ENCODE peak calls at places on chromosome 11, in five cellular contexts. One of them, this sample, is unnamed.

GRCh38 chr11:17601206-17602075 is 54.4 kb downstream of the OTOG start:
- DNase-seq in right lobe of liver: no peak
- DNase-seq in tibial artery: no peak
- DNase-seq in lower lobe of right lung: no peak
- DNase-seq in esophagus squamous epithelium: no peak
- DNase-seq in this sample: no peak

GRCh38 chr11:65433657-65434056 is 11.1 kb downstream of the NEAT1 start:
- DNase-seq in right lobe of liver: peak; percentile 17
- DNase-seq in tibial artery: no peak
- DNase-seq in lower lobe of right lung: no peak
- DNase-seq in esophagus squamous epithelium: no peak
- DNase-seq in this sample: no peak

GRCh38 chr11:93905384-93905783 is 55.0 kb upstream of the VSTM5 start:
- DNase-seq in right lobe of liver: no peak
- DNase-seq in tibial artery: no peak
- DNase-seq in lower lobe of right lung: no peak
- DNase-seq in esophagus squamous epithelium: no peak
- DNase-seq in this sample: no peak

GRCh38 chr11:30919389-30920172 is 333.4 kb upstream of the MPPED2 start:
- DNase-seq in right lobe of liver: no peak
- DNase-seq in tibial artery: no peak
- DNase-seq in lower lobe of right lung: no peak
- DNase-seq in esophagus squamous epithelium: no peak
- DNase-seq in this sample: no peak

GRCh38 chr11:96337541-96338530 is 5.2 kb downstream of the MAML2 start:
- DNase-seq in right lobe of liver: no peak
- DNase-seq in tibial artery: peak; percentile 38
- DNase-seq in lower lobe of right lung: no peak
- DNase-seq in esophagus squamous epithelium: no peak
- DNase-seq in this sample: no peak

GRCh38 chr11:30155428-30155827 is 75.4 kb upstream of the FSHB start:
- DNase-seq in right lobe of liver: no peak
- DNase-seq in tibial artery: no peak
- DNase-seq in lower lobe of right lung: no peak
- DNase-seq in esophagus squamous epithelium: no peak
- DNase-seq in this sample: no peak

GRCh38 chr11:134466909-134467567 is 55.0 kb upstream of the B3GAT1 start:
- DNase-seq in right lobe of liver: no peak
- DNase-seq in tibial artery: no peak
- DNase-seq in lower lobe of right lung: no peak
- DNase-seq in esophagus squamous epithelium: no peak
- DNase-seq in this sample: no peak

GRCh38 chr11:67649634-67650540 is 643 bp downstream of the ACY3 start:
- DNase-seq in right lobe of liver: no peak
- DNase-seq in tibial artery: no peak
- DNase-seq in lower lobe of right lung: no peak
- DNase-seq in esophagus squamous epithelium: no peak
- DNase-seq in this sample: no peak

GRCh38 chr11:62854825-62855570 is 15.6 kb upstream of the WDR74 start:
- DNase-seq in right lobe of liver: no peak
- DNase-seq in tibial artery: no peak
- DNase-seq in lower lobe of right lung: no peak
- DNase-seq in esophagus squamous epithelium: no peak
- DNase-seq in this sample: no peak

GRCh38 chr11:43736502-43737193 is 56.1 kb downstream of the HSD17B12 start:
- DNase-seq in right lobe of liver: no peak
- DNase-seq in tibial artery: no peak
- DNase-seq in lower lobe of right lung: no peak
- DNase-seq in esophagus squamous epithelium: no peak
- DNase-seq in this sample: no peak

GRCh38 chr11:83039566-83039965 is 32.1 kb downstream of the RAB30 start:
- DNase-seq in right lobe of liver: no peak
- DNase-seq in tibial artery: no peak
- DNase-seq in lower lobe of right lung: no peak
- DNase-seq in esophagus squamous epithelium: no peak
- DNase-seq in this sample: no peak

GRCh38 chr11:7833527-7833926 is 36.8 kb upstream of the OR5P2 start:
- DNase-seq in right lobe of liver: no peak
- DNase-seq in tibial artery: no peak
- DNase-seq in lower lobe of right lung: no peak
- DNase-seq in esophagus squamous epithelium: no peak
- DNase-seq in this sample: no peak

DNA sequence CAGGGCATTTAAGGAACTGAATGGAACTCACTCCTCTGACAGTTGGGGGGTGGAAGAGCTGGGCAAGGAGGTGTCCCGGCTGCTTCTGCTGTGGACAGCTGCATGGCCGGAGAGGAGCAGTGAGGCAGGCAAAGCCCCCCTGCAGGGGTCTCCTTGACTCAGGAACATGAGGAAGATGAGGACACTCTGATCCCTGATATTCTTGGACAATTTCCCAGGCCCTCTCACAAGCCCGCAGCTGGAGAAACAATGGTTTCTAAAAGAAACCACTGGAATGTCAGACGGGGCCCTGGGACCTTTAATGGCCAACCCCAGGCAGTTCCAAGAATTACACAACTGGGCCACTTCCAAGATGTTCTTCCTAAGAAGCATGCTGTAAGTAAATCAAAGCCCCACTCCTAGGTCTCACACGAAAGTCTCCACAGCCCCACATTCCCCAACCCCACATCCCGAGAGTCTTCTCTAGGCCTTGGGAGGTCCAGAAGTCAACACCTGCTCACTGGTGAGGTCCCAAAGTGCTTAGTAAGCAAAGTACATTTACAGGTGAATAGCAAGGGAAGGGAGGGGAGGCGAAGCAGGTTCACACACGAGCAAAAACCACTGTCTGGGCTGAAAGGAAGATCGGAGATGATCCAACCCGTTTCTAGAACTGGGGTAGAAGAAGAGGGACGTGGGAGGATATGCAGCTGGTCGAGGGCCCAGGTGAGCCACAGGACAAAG is 1.0 kb upstream of the CCDC86 start:
- DNase-seq in right lobe of liver: no peak
- DNase-seq in tibial artery: peak; percentile 46
- DNase-seq in lower lobe of right lung: no peak
- DNase-seq in esophagus squamous epithelium: no peak
- DNase-seq in this sample: no peak
- TF ChIP-seq CTCF in right lobe of liver: no peak
- TF ChIP-seq CTCF in tibial artery: no peak
- TF ChIP-seq CTCF in lower lobe of right lung: no peak
- TF ChIP-seq CTCF in esophagus squamous epithelium: no peak
- TF ChIP-seq CTCF in this sample: no peak

GRCh38 chr11:111942826-111943225 is 5.7 kb downstream of the DIXDC1 start:
- DNase-seq in right lobe of liver: no peak
- DNase-seq in tibial artery: no peak
- DNase-seq in lower lobe of right lung: no peak
- DNase-seq in esophagus squamous epithelium: no peak
- DNase-seq in this sample: no peak

GRCh38 chr11:111945198-111945597 is 8.1 kb downstream of the DIXDC1 start:
- DNase-seq in right lobe of liver: no peak
- DNase-seq in tibial artery: no peak
- DNase-seq in lower lobe of right lung: no peak
- DNase-seq in esophagus squamous epithelium: no peak
- DNase-seq in this sample: no peak

GRCh38 chr11:111944139-111944538 is 7.0 kb downstream of the DIXDC1 start:
- DNase-seq in right lobe of liver: no peak
- DNase-seq in tibial artery: no peak
- DNase-seq in lower lobe of right lung: no peak
- DNase-seq in esophagus squamous epithelium: no peak
- DNase-seq in this sample: no peak

GRCh38 chr11:111946499-111946898 is 9.4 kb downstream of the DIXDC1 start:
- DNase-seq in right lobe of liver: no peak
- DNase-seq in tibial artery: no peak
- DNase-seq in lower lobe of right lung: no peak
- DNase-seq in esophagus squamous epithelium: no peak
- DNase-seq in this sample: no peak

DNA sequence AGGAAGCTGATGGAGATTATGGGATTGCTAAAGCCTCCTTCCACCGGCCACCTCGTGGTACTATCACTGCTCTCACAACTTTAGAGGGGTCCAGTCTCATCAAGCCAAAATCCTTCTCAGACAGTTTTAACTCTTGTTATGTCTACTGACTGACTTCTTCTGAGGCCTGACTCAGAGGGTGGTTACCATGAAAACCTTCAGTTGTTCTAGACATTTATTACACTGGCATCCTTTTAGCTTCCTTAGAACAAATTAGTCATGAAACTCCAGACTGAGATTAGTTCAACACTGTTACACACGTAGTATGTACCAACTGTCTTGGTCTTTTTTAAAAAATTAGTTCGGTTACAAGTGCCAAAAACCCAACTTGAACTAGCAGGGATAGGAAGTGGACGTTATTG is 7.5 kb downstream of the DIXDC1 start:
- DNase-seq in right lobe of liver: no peak
- DNase-seq in tibial artery: no peak
- DNase-seq in lower lobe of right lung: no peak
- DNase-seq in esophagus squamous epithelium: no peak
- DNase-seq in this sample: no peak
- H3K4me1 ChIP-seq in right lobe of liver: no peaks in the 10 kb centered on the region
- H3K4me1 ChIP-seq in tibial artery: no peaks in the 10 kb centered on the region
- H3K4me1 ChIP-seq in lower lobe of right lung: peaks cover 18% of the 10 kb centered on the region
- H3K4me1 ChIP-seq in esophagus squamous epithelium: peaks cover 16% of the 10 kb centered on the region
- H3K4me1 ChIP-seq in this sample: peaks cover 7% of the 10 kb centered on the region

DNA sequence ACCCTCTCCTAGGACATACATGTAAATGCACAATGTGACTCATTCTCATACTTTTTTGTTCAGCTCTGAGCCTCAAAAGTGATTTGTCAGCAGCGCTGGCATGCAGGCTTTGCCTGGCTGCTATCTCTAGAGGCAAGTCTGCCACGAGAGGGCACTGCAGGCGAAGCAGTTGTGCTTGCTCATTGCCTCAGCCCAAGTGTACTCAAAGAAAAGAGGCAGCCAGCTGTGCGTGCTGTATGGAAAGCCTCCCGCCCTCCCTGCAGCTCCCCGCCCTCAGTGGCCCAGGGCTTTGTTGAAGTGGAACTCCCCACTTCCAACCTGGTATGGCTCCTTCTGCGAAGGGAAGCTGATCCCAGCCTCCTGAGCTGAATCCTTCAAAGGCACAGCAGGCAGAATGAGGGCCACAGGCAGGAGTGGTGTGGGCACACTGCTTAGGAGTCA is 16.3 kb downstream of the SDHAF2 start:
- DNase-seq in right lobe of liver: peak; percentile 85
- DNase-seq in tibial artery: peak; percentile 92
- DNase-seq in lower lobe of right lung: peak; percentile 91
- DNase-seq in esophagus squamous epithelium: peak; percentile 6
- DNase-seq in this sample: peak; percentile 91
- H3K36me3 ChIP-seq in right lobe of liver: peaks cover 2% of the 10 kb centered on the region
- H3K36me3 ChIP-seq in tibial artery: peaks cover 72% of the 10 kb centered on the region
- H3K36me3 ChIP-seq in lower lobe of right lung: peaks cover 88% of the 10 kb centered on the region
- H3K36me3 ChIP-seq in esophagus squamous epithelium: peaks cover 100% of the 10 kb centered on the region
- H3K36me3 ChIP-seq in this sample: no peaks in the 10 kb centered on the region

DNA sequence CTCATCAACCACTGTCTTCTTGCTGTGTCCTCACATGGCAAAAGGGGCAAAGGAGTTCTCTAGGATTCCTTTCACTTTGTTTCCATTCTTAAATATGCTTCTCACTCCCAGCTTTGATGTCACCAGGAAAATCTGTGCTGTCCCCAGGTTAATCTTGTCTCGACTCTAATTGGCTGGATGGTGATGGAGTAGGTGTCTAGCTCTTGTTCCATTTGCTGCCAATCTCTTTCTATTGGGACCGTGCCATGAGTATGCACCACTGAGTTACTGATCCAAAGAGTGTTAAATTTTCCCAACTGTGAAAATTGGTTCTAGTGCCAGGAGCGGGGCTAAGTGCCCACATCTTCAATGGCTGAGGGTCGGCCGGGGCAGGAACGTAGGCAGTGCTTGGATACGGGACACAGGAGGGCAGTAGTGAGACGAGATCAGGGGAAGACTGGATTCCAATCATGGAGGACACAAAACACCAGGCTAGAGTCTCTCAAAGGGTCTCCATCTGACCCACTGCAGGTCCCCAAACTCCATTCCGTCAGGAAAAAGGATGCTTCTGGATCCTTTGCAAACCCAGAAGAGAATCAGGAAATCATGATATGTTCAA is 47.7 kb upstream of the CSNK2A3 start:
- DNase-seq in right lobe of liver: no peak
- DNase-seq in tibial artery: no peak
- DNase-seq in lower lobe of right lung: no peak
- DNase-seq in esophagus squamous epithelium: no peak
- DNase-seq in this sample: no peak
- TF ChIP-seq CTCF in right lobe of liver: no peak
- TF ChIP-seq CTCF in tibial artery: no peak
- TF ChIP-seq CTCF in lower lobe of right lung: no peak
- TF ChIP-seq CTCF in esophagus squamous epithelium: no peak
- TF ChIP-seq CTCF in this sample: no peak

GRCh38 chr11:69310351-69310750 is 16.4 kb downstream of the MYEOV start:
- DNase-seq in right lobe of liver: no peak
- DNase-seq in tibial artery: no peak
- DNase-seq in lower lobe of right lung: no peak
- DNase-seq in esophagus squamous epithelium: no peak
- DNase-seq in this sample: no peak
- H3K4me1 ChIP-seq in right lobe of liver: no peaks in the 10 kb centered on the region
- H3K4me1 ChIP-seq in tibial artery: no peaks in the 10 kb centered on the region
- H3K4me1 ChIP-seq in lower lobe of right lung: peaks cover 26% of the 10 kb centered on the region
- H3K4me1 ChIP-seq in esophagus squamous epithelium: peaks cover 11% of the 10 kb centered on the region
- H3K4me1 ChIP-seq in this sample: peaks cover 35% of the 10 kb centered on the region

GRCh38 chr11:47413351-47413750 is 5.0 kb downstream of the SLC39A13 start:
- DNase-seq in right lobe of liver: no peak
- DNase-seq in tibial artery: no peak
- DNase-seq in lower lobe of right lung: no peak
- DNase-seq in esophagus squamous epithelium: no peak
- DNase-seq in this sample: peak; percentile 78
- H3K36me3 ChIP-seq in right lobe of liver: no peaks in the 10 kb centered on the region
- H3K36me3 ChIP-seq in tibial artery: peaks cover 61% of the 10 kb centered on the region
- H3K36me3 ChIP-seq in lower lobe of right lung: peaks cover 54% of the 10 kb centered on the region
- H3K36me3 ChIP-seq in esophagus squamous epithelium: peaks cover 63% of the 10 kb centered on the region
- H3K36me3 ChIP-seq in this sample: no peaks in the 10 kb centered on the region

GRCh38 chr11:116615211-116615865 is 157.4 kb downstream of the BUD13 start:
- DNase-seq in right lobe of liver: no peak
- DNase-seq in tibial artery: no peak
- DNase-seq in lower lobe of right lung: no peak
- DNase-seq in esophagus squamous epithelium: no peak
- DNase-seq in this sample: no peak
- TF ChIP-seq CTCF in right lobe of liver: no peak
- TF ChIP-seq CTCF in tibial artery: no peak
- TF ChIP-seq CTCF in lower lobe of right lung: no peak
- TF ChIP-seq CTCF in esophagus squamous epithelium: no peak
- TF ChIP-seq CTCF in this sample: no peak